ENCODE peak calls at places on chromosomes 4 and X, in nine cellular contexts. N is stimulated activated CD8-positive, alpha-beta memory T cell treated with anti-CD3 and anti-CD28 coated beads, Interleukin-15, amount 100 ng/mL, for 4 hours; T is GM12892; D is NCI-H1694; A is omental fat pad; G is ELF-1; C is tibial nerve; K is hypothalamus; W is memory B cell. Q is an unnamed sample.

GRCh38 chrX:140057001-140057411 is 91.7 kb upstream of the CXorf66 start:
- DNase-seq in T (peak; percentile 23), N (no peak), G (peak; percentile 93), A (peak; percentile 38), W (peak; percentile 11), K (peak; percentile 47), D (peak; percentile 58), C (peak; percentile 46), Q (peak; percentile 67)

GRCh38 chr4:6779667-6780565 is 2.6 kb upstream of the KIAA0232 start:
- DNase-seq in N (no peak), G (peak; percentile 59), D (peak; percentile 75), T (no peak), W (no peak), A (no peak), C (no peak), K (peak; percentile 73), Q (no peak)

GRCh38 chr4:97892596-97893266 is 250.5 kb downstream of the STPG2 start:
- DNase-seq in W (no peak), T (no peak), K (no peak), C (no peak), D (no peak), N (no peak), A (no peak), G (no peak), Q (no peak)

GRCh38 chrX:48800574-48801280 is 1.1 kb upstream of the HDAC6 start:
- DNase-seq in W (no peak), T (no peak), A (no peak), G (no peak), C (no peak), N (no peak), D (no peak), K (no peak), Q (no peak)

GRCh38 chr4:82638479-82638878 is 76.7 kb upstream of the TMEM150C start:
- DNase-seq in A (no peak), C (no peak), T (no peak), D (no peak), N (no peak), K (no peak), G (no peak), W (no peak), Q (no peak)

GRCh38 chrX:112834016-112834855 is 6.4 kb downstream of the AMOT start:
- DNase-seq in W (no peak), K (no peak), T (no peak), N (no peak), A (no peak), C (no peak), D (no peak), G (no peak), Q (no peak)

GRCh38 chr4:47135210-47135609 is 103.8 kb downstream of the GABRB1 start:
- DNase-seq in A (no peak), W (no peak), D (no peak), G (no peak), C (no peak), K (no peak), N (no peak), T (no peak), Q (no peak)

GRCh38 chrX:119763175-119763574 is 4.8 kb downstream of the SOWAHD start:
- DNase-seq in D (no peak), W (no peak), K (no peak), C (no peak), N (no peak), G (no peak), T (no peak), A (no peak), Q (no peak)

GRCh38 chrX:48938721-48939416 is 18.5 kb downstream of the OTUD5 start:
- DNase-seq in C (no peak), G (no peak), N (peak; percentile 17), T (no peak), K (no peak), A (no peak), W (peak; percentile 76), D (no peak), Q (no peak)

GRCh38 chr4:2797545-2798305 is 4.8 kb downstream of the SH3BP2 start:
- DNase-seq in T (no peak), D (peak; percentile 39), G (no peak), N (no peak), A (no peak), K (no peak), C (peak; percentile 11), W (no peak), Q (no peak)

GRCh38 chr4:4457803-4458550 is 71.1 kb downstream of the NSG1 start:
- DNase-seq in A (no peak), W (no peak), T (no peak), D (no peak), N (no peak), C (no peak), K (no peak), G (no peak), Q (no peak)

GRCh38 chrX:129833153-129834004 is 10.3 kb downstream of the ZDHHC9 start:
- DNase-seq in N (no peak), D (no peak), G (no peak), A (no peak), T (no peak), K (peak; percentile 31), C (no peak), W (no peak), Q (no peak)

GRCh38 chr4:76156635-76157034 is 8.4 kb upstream of the NUP54 start:
- DNase-seq in T (no peak), C (no peak), A (no peak), D (no peak), G (no peak), K (peak; percentile 2), W (no peak), N (no peak), Q (no peak)

GRCh38 chr4:80492761-80493160 is 157.2 kb downstream of the CFAP299 start:
- DNase-seq in K (no peak), T (no peak), D (no peak), W (no peak), A (no peak), N (no peak), C (no peak), G (peak; percentile 19), Q (no peak)

GRCh38 chr4:158624889-158625478 is 46.7 kb downstream of the C4orf46 start:
- DNase-seq in K (peak; percentile 26), G (peak; percentile 12), C (no peak), W (peak; percentile 5), A (no peak), D (peak; percentile 46), N (no peak), T (no peak), Q (peak; percentile 39)

GRCh38 chr4:121736735-121737351 is 28.1 kb downstream of the SMIM43 start:
- DNase-seq in K (peak; percentile 6), G (no peak), C (no peak), T (no peak), A (no peak), D (no peak), W (no peak), N (no peak), Q (peak; percentile 44)

GRCh38 chr4:150164956-150165355 is 86.7 kb downstream of the DCLK2 start:
- DNase-seq in K (no peak), C (no peak), W (no peak), T (no peak), A (no peak), N (no peak), D (no peak), G (no peak), Q (peak; percentile 56)

GRCh38 chr4:2799971-2800690 is 7.2 kb downstream of the SH3BP2 start:
- DNase-seq in A (no peak), G (no peak), C (no peak), T (no peak), N (no peak), K (no peak), W (no peak), D (no peak), Q (no peak)

GRCh38 chr4:89788243-89789072 is 48.5 kb downstream of the SNCA start:
- DNase-seq in N (no peak), A (no peak), W (no peak), C (no peak), T (no peak), G (no peak), D (no peak), K (no peak), Q (no peak)

GRCh38 chr4:84379881-84380618 is 119.0 kb downstream of the NKX6-1 start:
- DNase-seq in D (no peak), A (no peak), W (no peak), G (peak; percentile 7), T (no peak), C (no peak), K (no peak), N (no peak), Q (no peak)

GRCh38 chr4:80434238-80434637 is 98.7 kb downstream of the CFAP299 start:
- DNase-seq in A (no peak), G (no peak), W (no peak), T (no peak), K (no peak), D (no peak), N (no peak), C (no peak), Q (no peak)

GRCh38 chrX:72694170-72694569 is 19.9 kb downstream of the PHKA1 start:
- DNase-seq in C (no peak), T (no peak), A (no peak), G (no peak), N (no peak), D (no peak), K (no peak), W (no peak), Q (no peak)

GRCh38 chr4:163332526-163333405 is at the start of gene NPY1R:
- DNase-seq in T (no peak), W (no peak), K (peak; percentile 92), C (peak; percentile 38), G (peak; percentile 88), D (no peak), A (no peak), N (no peak), Q (peak; percentile 57)

GRCh38 chr4:143782521-143782920 is 82.0 kb upstream of the FREM3 start:
- DNase-seq in C (no peak), W (no peak), N (no peak), K (no peak), A (no peak), D (no peak), G (no peak), T (no peak), Q (no peak)

GRCh38 chr4:101862595-101862994 is 72.1 kb downstream of the BANK1 start:
- DNase-seq in D (no peak), T (no peak), K (no peak), N (no peak), A (no peak), C (no peak), W (peak; percentile 23), G (no peak), Q (no peak)

GRCh38 chrX:104334971-104335370 is 80.2 kb upstream of the ESX1 start:
- DNase-seq in C (no peak), N (no peak), G (no peak), W (no peak), T (no peak), K (no peak), A (no peak), D (no peak), Q (no peak)